ENCODE peak calls at places on chromosomes 13 and 19, in five cellular contexts. C is A549, N is sigmoid colon, V is tibial nerve, J is stomach. B is an unnamed sample. For H3K4me1, the result is how much of the 10 kb centered on the place peaks cover.

GRCh38 chr19:46603195-46603637 is 2.1 kb downstream of the CALM3 start:
- DNase-seq in J (peak), V (no peak), C (no peak), N (no peak), B (peak)

GRCh38 chr19:15091918-15092753 is 10.1 kb downstream of the OR1I1 start:
- DNase-seq in V (peak), J (no peak), N (peak), C (peak), B (no peak)

GRCh38 chr19:32224371-32225244 is 120.8 kb upstream of the ZNF507 start:
- DNase-seq in V (peak), J (peak), N (no peak), C (peak), B (peak)

GRCh38 chr13:51645154-51645650 is 60.9 kb downstream of the WDFY2 start:
- DNase-seq in N (no peak), C (peak), J (no peak), V (no peak), B (no peak)

GRCh38 chr19:7471696-7472620 is 16.9 kb downstream of the PEX11G start:
- DNase-seq in N (no peak), C (no peak), V (no peak), J (no peak), B (no peak)

GRCh38 chr19:944171-944567 is 18.3 kb downstream of the ARID3A start:
- DNase-seq in C (no peak), N (no peak), V (no peak), J (peak), B (peak)

GRCh38 chr13:70415141-70415540 is 306.9 kb upstream of the KLHL1 start:
- DNase-seq in J (no peak), C (no peak), N (no peak), V (no peak), B (no peak)

GRCh38 chr13:31442605-31443004 is 242.8 kb downstream of the B3GLCT start:
- DNase-seq in J (no peak), N (no peak), V (no peak), C (no peak), B (no peak)

GRCh38 chr19:30664358-30665058 is 292.3 kb downstream of the ZNF536 start:
- DNase-seq in C (peak), J (peak), V (peak), N (no peak), B (no peak)

GRCh38 chr13:23050126-23050525 is 130.7 kb upstream of the SGCG start:
- DNase-seq in N (no peak), J (no peak), V (no peak), C (no peak), B (no peak)

GRCh38 chr19:49546825-49547565 is 19.2 kb downstream of the RCN3 start:
- DNase-seq in V (peak), C (peak), J (peak), N (peak), B (peak)

GRCh38 chr19:10625003-10625761 is at the start of gene SLC44A2:
- DNase-seq in N (peak), V (peak), J (peak), C (no peak), B (peak)

GRCh38 chr19:6501740-6502648 is at the start of gene TUBB4A:
- DNase-seq in V (no peak), C (no peak), J (no peak), N (no peak), B (peak)

GRCh38 chr19:48405010-48405659 is 11.7 kb downstream of the GRIN2D start:
- DNase-seq in V (no peak), J (no peak), N (no peak), C (no peak), B (no peak)

GRCh38 chr19:46118136-46118535 is 6.4 kb downstream of the IGFL3 start:
- DNase-seq in V (no peak), C (no peak), N (no peak), J (no peak), B (no peak)

GRCh38 chr13:105207586-105208293 is 1327.7 kb downstream of the EFNB2 start:
- DNase-seq in V (no peak), N (no peak), C (no peak), J (no peak), B (no peak)

GRCh38 chr13:21583496-21583895 is 20.5 kb downstream of the MICU2 start:
- DNase-seq in N (no peak), C (no peak), J (no peak), V (no peak), B (no peak)

GRCh38 chr19:33568706-33569105 is 47.1 kb upstream of the PEPD start:
- DNase-seq in V (no peak), N (no peak), J (no peak), C (no peak), B (no peak)

GRCh38 chr19:14198384-14199376 is 7.3 kb downstream of the ADGRL1 start:
- DNase-seq in N (no peak), J (no peak), C (peak), V (no peak), B (no peak)

GRCh38 chr19:12792048-12792852 is 964 bp downstream of the JUNB start:
- DNase-seq in V (no peak), C (peak), J (peak), N (peak), B (peak)

GRCh38 chr13:26247608-26248007 is 6.3 kb upstream of the CDK8 start:
- DNase-seq in C (no peak), N (no peak), V (no peak), J (no peak), B (no peak)

GRCh38 chr13:92994056-92994455 is 232.6 kb upstream of the GPC6 start:
- DNase-seq in J (no peak), C (no peak), V (no peak), N (no peak), B (no peak)

GRCh38 chr13:51360489-51360888 is 21.0 kb downstream of the SERPINE3 start:
- DNase-seq in C (no peak), V (no peak), J (no peak), N (no peak), B (no peak)

GRCh38 chr13:42073683-42074082 is 25.2 kb downstream of the DGKH start:
- DNase-seq in C (no peak), V (no peak), N (no peak), J (no peak), B (no peak)

GRCh38 chr19:27962260-27962659 is 1250.7 kb downstream of the UQCRFS1 start:
- DNase-seq in V (no peak), J (no peak), C (no peak), N (no peak), B (no peak)

GRCh38 chr19:1019980-1020867 is 699 bp downstream of the TMEM259 start:
- DNase-seq in C (no peak), J (no peak), N (peak), V (no peak), B (no peak)

GRCh38 chr13:106241974-106242373 is 293.5 kb downstream of the EFNB2 start:
- DNase-seq in J (no peak), N (no peak), V (no peak), C (no peak), B (no peak)

GRCh38 chr13:75256922-75257321 is 225.0 kb downstream of the TBC1D4 start:
- DNase-seq in C (no peak), N (no peak), V (no peak), J (no peak), B (no peak)

GRCh38 chr13:111844222-111844671 is 222.7 kb upstream of the SOX1 start:
- DNase-seq in N (no peak), J (no peak), C (no peak), V (no peak), B (no peak)

GRCh38 chr19:28883241-28883693 is 329.7 kb downstream of the UQCRFS1 start:
- DNase-seq in J (no peak), C (no peak), V (peak), N (peak), B (no peak)

GRCh38 chr19:6452899-6453298 is 6.7 kb downstream of the SLC25A23 start:
- DNase-seq in J (no peak), C (no peak), N (no peak), V (no peak), B (no peak)

GRCh38 chr13:40664100-40665060 is 2.1 kb downstream of the FOXO1 start:
- DNase-seq in J (peak), V (peak), C (peak), N (peak), B (peak)

GRCh38 chr19:48569814-48570213 is 17.8 kb downstream of the SULT2B1 start:
- DNase-seq in C (no peak), V (no peak), N (no peak), J (peak), B (no peak)

GRCh38 chr19:5692785-5693194 is 2.7 kb downstream of the RPL36 start:
- DNase-seq in V (no peak), J (no peak), C (peak), N (no peak), B (no peak)

GRCh38 chr19:56314018-56314583 is 538 bp downstream of the ZSCAN5A start:
- DNase-seq in N (no peak), C (no peak), J (no peak), V (peak), B (no peak)

GRCh38 chr19:6227156-6227940 is 52.4 kb downstream of the MLLT1 start:
- DNase-seq in C (no peak), N (no peak), J (no peak), V (no peak), B (no peak)

GRCh38 chr19:1214299-1214861 is 8.8 kb downstream of the STK11 start:
- DNase-seq in N (no peak), C (no peak), J (no peak), V (no peak), B (no peak)

GRCh38 chr19:54189020-54189667 is at the start of gene MBOAT7:
- DNase-seq in N (no peak), V (no peak), C (no peak), J (no peak), B (no peak)

DNA sequence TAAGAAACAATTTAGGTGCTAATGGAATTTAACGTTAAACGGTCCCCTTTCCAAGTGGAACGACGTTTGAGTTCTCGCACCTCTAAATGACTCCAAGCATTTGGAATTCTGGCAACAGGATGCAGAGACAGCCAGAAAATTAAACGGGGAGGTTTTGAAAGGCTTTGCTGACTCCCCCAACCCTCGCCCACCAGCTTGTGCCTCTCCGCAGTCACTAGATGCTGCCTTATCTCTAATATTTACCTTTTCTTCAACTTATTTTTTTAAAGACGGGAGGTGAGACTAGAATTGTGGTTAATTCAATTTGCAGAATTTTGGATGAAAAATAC is 2.5 kb downstream of the ZIC2 start:
- DNase-seq in J (no peak), N (no peak), C (no peak), V (no peak), B (no peak)
- H3K4me1 ChIP-seq in J (under half), N (under half), C (under half), V (under half), B (under half)

GRCh38 chr19:40806385-40807146 is 7.6 kb downstream of the EGLN2 start:
- DNase-seq in N (peak), J (peak), V (peak), C (peak), B (peak)
- TF ChIP-seq EP300 in N (no peak), J (no peak), V (no peak), C (no peak), B (no peak)

DNA sequence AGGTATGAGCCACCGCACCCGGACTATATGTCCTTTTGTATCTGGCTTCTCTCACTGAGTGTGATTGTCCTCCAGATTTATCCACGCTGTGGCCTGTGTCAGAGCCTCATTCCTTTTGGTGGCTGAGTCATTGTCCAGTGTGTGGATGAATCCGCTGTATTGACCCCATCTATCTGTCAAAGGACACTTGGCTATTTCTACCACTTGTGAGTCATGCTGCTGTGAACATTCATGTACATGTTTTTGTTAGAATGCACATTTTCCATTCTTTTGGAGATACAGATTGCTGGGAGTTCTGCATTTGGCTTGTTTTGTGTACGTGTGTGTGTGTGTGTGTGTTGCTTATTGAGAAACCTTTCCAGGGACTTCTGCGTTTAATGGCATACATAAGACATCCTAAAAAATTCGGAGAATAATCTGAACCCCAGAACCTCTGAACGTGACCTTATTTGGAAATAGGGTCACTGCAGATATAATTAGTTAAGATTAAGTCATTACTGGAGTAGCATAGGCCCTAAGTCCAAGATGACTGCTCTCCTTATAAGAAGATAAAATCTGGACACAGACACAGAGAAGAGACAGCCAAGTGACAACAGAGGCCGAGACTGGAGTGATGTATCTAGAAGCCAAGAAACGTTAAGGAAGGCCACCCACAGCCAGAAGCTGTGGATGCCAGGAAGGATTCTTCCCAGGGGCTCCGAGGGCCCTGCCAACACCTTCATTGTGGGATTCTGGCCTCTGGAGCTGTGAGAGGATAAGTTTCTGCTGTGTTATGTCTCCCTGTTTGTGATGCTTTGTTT is 4.9 kb upstream of the GIPC3 start:
- DNase-seq in C (peak), V (no peak), J (no peak), N (no peak), B (no peak)
- H3K4me1 ChIP-seq in C (under half), V (under half), J (under half), N (under half), B (under half)

DNA sequence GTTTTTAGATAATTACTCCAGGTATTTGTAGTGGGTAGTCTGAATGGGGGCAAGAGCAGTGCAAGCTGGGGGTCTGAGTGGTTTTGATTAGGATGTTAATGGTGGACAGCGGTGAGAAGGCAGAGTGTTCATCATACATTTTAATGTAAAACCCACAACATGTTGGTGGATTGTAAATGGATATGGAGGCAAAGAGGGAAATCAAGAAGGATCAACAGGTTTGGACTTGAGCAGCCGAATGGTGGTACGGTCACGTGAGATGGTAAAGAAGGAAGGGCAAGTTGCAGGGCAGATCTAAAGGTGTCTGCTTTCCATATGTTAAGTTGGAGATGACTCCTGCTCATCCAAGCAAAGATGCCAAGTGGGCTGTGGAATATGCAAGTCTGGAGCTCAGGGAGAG is 9.5 kb downstream of the ZNF30 start:
- DNase-seq in N (no peak), J (no peak), V (no peak), C (no peak), B (no peak)
- TF ChIP-seq EP300 in N (no peak), J (no peak), V (no peak), C (no peak), B (no peak)

DNA sequence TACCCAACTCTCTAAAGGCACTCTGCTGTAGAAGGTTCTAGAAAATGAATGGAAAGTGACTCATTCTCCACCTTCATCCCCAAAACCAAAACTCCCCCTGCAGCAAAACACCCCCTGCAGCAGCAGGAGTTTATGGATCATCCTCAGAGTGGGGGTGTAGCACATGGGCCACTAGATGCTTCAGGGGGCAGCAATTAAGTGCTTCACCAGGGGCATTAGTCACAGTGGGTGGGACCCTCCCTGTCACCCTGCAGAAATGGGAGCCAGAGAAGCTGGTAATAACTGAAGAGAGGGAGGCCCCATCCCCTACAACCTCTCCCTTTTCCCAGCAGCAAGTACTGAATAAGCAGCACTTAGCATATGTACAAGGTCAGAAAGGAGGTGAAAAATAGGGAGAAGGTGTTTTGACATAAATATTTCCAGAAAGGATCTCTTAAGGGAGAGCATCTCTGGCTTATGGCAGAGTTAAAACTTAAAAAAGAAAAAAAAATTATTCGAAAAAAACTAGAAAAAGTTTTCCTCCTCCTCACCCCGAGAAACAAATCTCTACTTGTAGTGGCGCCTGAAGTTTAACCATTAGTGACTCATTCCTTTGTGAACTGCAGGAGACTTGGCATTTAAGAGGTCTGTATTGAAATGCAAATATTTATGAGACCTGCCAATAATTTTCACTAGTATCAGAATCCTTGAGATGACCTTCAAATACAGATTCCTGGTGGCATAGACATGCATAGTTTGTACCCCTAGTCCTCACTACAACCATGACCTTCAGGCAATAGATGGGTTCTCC is 64.7 kb upstream of the MED4 start:
- DNase-seq in N (no peak), V (no peak), C (no peak), J (no peak), B (no peak)
- H3K4me1 ChIP-seq in N (under half), V (under half), C (under half), J (under half), B (under half)

DNA sequence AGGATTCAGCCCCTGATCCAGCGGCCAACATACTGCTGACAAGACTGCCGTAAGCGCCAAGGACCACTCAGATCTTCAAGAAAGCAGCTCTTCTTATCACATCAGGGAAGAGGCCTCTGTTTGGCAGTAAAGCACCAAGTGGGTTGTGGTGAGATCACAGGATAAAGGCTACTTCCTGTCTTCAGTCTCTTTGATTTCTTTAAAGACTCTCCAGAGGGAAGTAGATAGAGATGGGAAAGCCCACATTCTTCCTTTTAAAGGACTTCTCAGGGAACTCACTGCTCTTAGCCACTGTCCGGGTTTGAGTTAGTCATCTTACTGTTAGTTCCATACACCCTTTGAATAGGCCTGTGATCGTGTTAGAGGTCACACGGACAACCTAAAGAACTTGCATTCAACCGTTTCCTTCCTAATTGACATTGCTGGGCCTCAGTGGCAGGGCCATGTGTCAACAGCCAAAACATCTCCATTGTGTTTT is 47.2 kb upstream of the POMP start:
- DNase-seq in J (no peak), C (no peak), V (no peak), N (no peak), B (no peak)
- TF ChIP-seq EP300 in J (no peak), C (no peak), V (no peak), N (no peak), B (no peak)

GRCh38 chr19:2268480-2268830 is 12.2 kb upstream of the JSRP1 start:
- DNase-seq in C (no peak), N (no peak), J (no peak), V (no peak), B (no peak)
- H3K4me1 ChIP-seq in C (under half), N (under half), J (under half), V (under half), B (under half)

DNA sequence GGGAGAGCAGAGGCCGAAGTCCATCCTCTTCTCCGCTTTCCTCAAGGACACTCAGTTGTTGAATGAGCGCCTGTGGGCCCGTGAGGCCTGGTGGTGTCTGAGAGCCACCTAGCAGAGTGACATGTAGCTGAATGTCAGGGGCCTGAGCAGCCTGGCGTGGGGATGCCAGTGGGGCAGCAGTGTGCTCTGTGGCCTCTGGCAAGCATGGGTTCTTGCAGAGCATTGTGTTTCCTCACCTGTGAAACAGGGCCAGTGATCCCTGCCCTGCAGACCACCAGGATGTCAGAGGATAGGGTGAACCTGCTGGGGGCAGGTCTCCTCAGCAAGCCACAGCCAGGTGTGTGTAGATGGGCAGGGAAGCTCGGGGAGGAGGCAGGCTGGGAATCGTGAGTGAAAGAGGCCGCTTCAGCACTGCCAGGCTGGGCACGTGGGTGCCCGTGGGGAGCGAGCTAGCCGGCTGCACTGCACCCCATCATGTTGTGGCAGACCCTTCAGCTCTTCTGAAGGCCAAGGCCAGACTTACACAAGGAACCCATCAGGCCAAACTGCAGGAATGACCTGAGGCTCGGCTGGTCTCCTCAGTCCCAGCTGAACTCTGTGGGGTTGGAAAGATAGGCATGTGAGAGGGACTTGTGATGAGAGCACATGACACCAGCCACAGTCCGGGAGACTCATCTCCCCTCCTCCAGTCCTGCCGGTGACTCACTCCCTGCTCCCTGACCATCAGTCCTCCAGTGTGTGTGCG is 5.0 kb downstream of the PPP1R37 start:
- DNase-seq in V (no peak), C (peak), J (peak), N (peak), B (no peak)
- TF ChIP-seq EP300 in V (no peak), C (no peak), J (no peak), N (no peak), B (no peak)

B was measured in transverse colon.